ENCODE peak calls at places on chromosomes 4 and X, in six cellular contexts. G, C, P, T, D and E are unnamed samples.
A peak's percentile ranks its signal among the peaks of the same experiment; 100 is the strongest.

GRCh38 chrX:50088645-50089044 is 112.2 kb downstream of the AKAP4 start:
- DNase-seq in G (no peak), C (no peak), P (no peak), T (no peak), D (no peak), E (no peak)

GRCh38 chr4:80540785-80541469 is 205.4 kb downstream of the CFAP299 start:
- DNase-seq in G (no peak), C (no peak), P (peak; percentile 3), T (no peak), D (no peak), E (no peak)

GRCh38 chrX:114611018-114611619 is 27.2 kb downstream of the HTR2C start:
- DNase-seq in G (peak; percentile 68), C (no peak), P (no peak), T (peak; percentile 44), D (peak; percentile 9), E (peak; percentile 6)

GRCh38 chr4:19982556-19982955 is 269.1 kb upstream of the SLIT2 start:
- DNase-seq in G (no peak), C (no peak), P (no peak), T (no peak), D (no peak), E (no peak)

GRCh38 chr4:5863461-5864113 is 29.3 kb downstream of the CRMP1 start:
- DNase-seq in G (no peak), C (no peak), P (no peak), T (peak; percentile 87), D (peak; percentile 30), E (no peak)

GRCh38 chr4:156962551-156962974 is 9.0 kb downstream of the PDGFC start:
- DNase-seq in G (peak; percentile 53), C (no peak), P (no peak), T (no peak), D (no peak), E (no peak)

GRCh38 chrX:107715331-107716044 is 60.1 kb downstream of the TSC22D3 start:
- DNase-seq in G (peak; percentile 53), C (no peak), P (no peak), T (peak; percentile 30), D (no peak), E (no peak)

GRCh38 chrX:11269006-11269405 is 24.2 kb upstream of the AMELX start:
- DNase-seq in G (no peak), C (no peak), P (no peak), T (no peak), D (no peak), E (no peak)

GRCh38 chr4:7813674-7814073 is 126.0 kb downstream of the AFAP1 start:
- DNase-seq in G (no peak), C (no peak), P (no peak), T (no peak), D (no peak), E (no peak)

GRCh38 chr4:86942185-86942666 is 7.4 kb downstream of the AFF1 start:
- DNase-seq in G (no peak), C (no peak), P (no peak), T (peak; percentile 34), D (peak; percentile 27), E (peak; percentile 62)

GRCh38 chr4:99979872-99980271 is 29.8 kb upstream of the H2AZ1 start:
- DNase-seq in G (no peak), C (no peak), P (no peak), T (no peak), D (no peak), E (no peak)

GRCh38 chr4:174591243-174592021 is 69.1 kb upstream of the HPGD start:
- DNase-seq in G (no peak), C (no peak), P (no peak), T (peak; percentile 58), D (no peak), E (peak; percentile 51)

GRCh38 chrX:106170318-106170717 is 2.2 kb downstream of the PWWP3B start:
- DNase-seq in G (no peak), C (no peak), P (no peak), T (no peak), D (no peak), E (no peak)

GRCh38 chrX:93673869-93674271 is at the start of gene FAM133A:
- DNase-seq in G (no peak), C (no peak), P (no peak), T (no peak), D (no peak), E (no peak)

GRCh38 chr4:48173055-48173991 is 39.3 kb upstream of the TXK start:
- DNase-seq in G (no peak), C (no peak), P (no peak), T (peak; percentile 81), D (peak; percentile 41), E (peak; percentile 80)

GRCh38 chrX:37926700-37927099 is 79.3 kb upstream of the DYNLT3 start:
- DNase-seq in G (no peak), C (no peak), P (no peak), T (peak; percentile 42), D (peak; percentile 2), E (peak; percentile 23)

GRCh38 chrX:80216086-80216485 is 201.5 kb downstream of the TBX22 start:
- DNase-seq in G (no peak), C (no peak), P (no peak), T (peak; percentile 1), D (peak; percentile 0), E (no peak)

GRCh38 chr4:77190053-77190452 is 33.0 kb downstream of the CCNG2 start:
- DNase-seq in G (no peak), C (no peak), P (no peak), T (no peak), D (no peak), E (no peak)

GRCh38 chr4:59597536-59598232 is 1602.4 kb upstream of the ADGRL3 start:
- DNase-seq in G (no peak), C (no peak), P (no peak), T (no peak), D (no peak), E (no peak)

GRCh38 chr4:77073106-77073858 is 2.5 kb downstream of the CCNI start:
- DNase-seq in G (no peak), C (no peak), P (no peak), T (peak; percentile 31), D (no peak), E (peak; percentile 17)

GRCh38 chr4:148067307-148067916 is 335.5 kb downstream of the ARHGAP10 start:
- DNase-seq in G (no peak), C (no peak), P (no peak), T (no peak), D (no peak), E (no peak)

GRCh38 chr4:102620697-102621497 is 119.7 kb downstream of the NFKB1 start:
- DNase-seq in G (peak; percentile 66), C (no peak), P (no peak), T (peak; percentile 71), D (peak; percentile 62), E (peak; percentile 60)

GRCh38 chr4:188779586-188779985 is 640.3 kb downstream of the TRIML1 start:
- DNase-seq in G (no peak), C (no peak), P (no peak), T (no peak), D (no peak), E (no peak)

GRCh38 chr4:169485084-169485483 is 127.3 kb downstream of the NEK1 start:
- DNase-seq in G (no peak), C (no peak), P (no peak), T (no peak), D (no peak), E (no peak)

GRCh38 chr4:101527186-101527585 is 179.9 kb upstream of the PPP3CA start:
- DNase-seq in G (no peak), C (no peak), P (no peak), T (peak; percentile 23), D (no peak), E (no peak)

GRCh38 chr4:87007345-87008181 is 72.8 kb downstream of the AFF1 start:
- DNase-seq in G (peak; percentile 82), C (no peak), P (no peak), T (peak; percentile 68), D (no peak), E (peak; percentile 92)

GRCh38 chr4:76234679-76235044 is 16.9 kb upstream of the FAM47E start:
- DNase-seq in G (no peak), C (no peak), P (no peak), T (no peak), D (no peak), E (no peak)

GRCh38 chr4:26857278-26858034 is 3.2 kb upstream of the STIM2 start:
- DNase-seq in G (peak; percentile 96), C (peak; percentile 67), P (peak; percentile 76), T (peak; percentile 94), D (peak; percentile 47), E (peak; percentile 89)
- TF ChIP-seq POLR2A in G (peak; percentile 70), C (peak; percentile 83), P (peak; percentile 84), T (peak; percentile 90), D (peak; percentile 69), E (peak; percentile 84)

GRCh38 chr4:133148690-133149363 is at the start of gene PCDH10:
- DNase-seq in G (peak; percentile 72), C (no peak), P (no peak), T (no peak), D (peak; percentile 70), E (peak; percentile 87)
- TF ChIP-seq POLR2A in G (no peak), C (no peak), P (no peak), T (no peak), D (peak; percentile 15), E (no peak)

GRCh38 chrX:40736170-40736505 is 796 bp upstream of the MED14 start:
- DNase-seq in G (no peak), C (no peak), P (no peak), T (no peak), D (no peak), E (no peak)

GRCh38 chrX:40733691-40734090 is 1.7 kb downstream of the MED14 start:
- DNase-seq in G (no peak), C (no peak), P (no peak), T (no peak), D (no peak), E (peak; percentile 1)

GRCh38 chrX:40729923-40730584 is 5.3 kb downstream of the MED14 start:
- DNase-seq in G (no peak), C (no peak), P (no peak), T (peak; percentile 42), D (no peak), E (peak; percentile 27)

GRCh38 chrX:40734956-40735317 is 405 bp downstream of the MED14 start:
- DNase-seq in G (peak; percentile 62), C (no peak), P (no peak), T (peak; percentile 57), D (peak; percentile 21), E (peak; percentile 62)

GRCh38 chrX:40735318-40736169 is at the start of gene MED14:
- DNase-seq in G (peak; percentile 97), C (peak; percentile 76), P (peak; percentile 59), T (peak; percentile 94), D (peak; percentile 57), E (peak; percentile 95)
- TF ChIP-seq POLR2A in G (peak; percentile 81), C (peak; percentile 77), P (peak; percentile 87), T (peak; percentile 70), D (peak; percentile 32), E (peak; percentile 67)

DNA sequence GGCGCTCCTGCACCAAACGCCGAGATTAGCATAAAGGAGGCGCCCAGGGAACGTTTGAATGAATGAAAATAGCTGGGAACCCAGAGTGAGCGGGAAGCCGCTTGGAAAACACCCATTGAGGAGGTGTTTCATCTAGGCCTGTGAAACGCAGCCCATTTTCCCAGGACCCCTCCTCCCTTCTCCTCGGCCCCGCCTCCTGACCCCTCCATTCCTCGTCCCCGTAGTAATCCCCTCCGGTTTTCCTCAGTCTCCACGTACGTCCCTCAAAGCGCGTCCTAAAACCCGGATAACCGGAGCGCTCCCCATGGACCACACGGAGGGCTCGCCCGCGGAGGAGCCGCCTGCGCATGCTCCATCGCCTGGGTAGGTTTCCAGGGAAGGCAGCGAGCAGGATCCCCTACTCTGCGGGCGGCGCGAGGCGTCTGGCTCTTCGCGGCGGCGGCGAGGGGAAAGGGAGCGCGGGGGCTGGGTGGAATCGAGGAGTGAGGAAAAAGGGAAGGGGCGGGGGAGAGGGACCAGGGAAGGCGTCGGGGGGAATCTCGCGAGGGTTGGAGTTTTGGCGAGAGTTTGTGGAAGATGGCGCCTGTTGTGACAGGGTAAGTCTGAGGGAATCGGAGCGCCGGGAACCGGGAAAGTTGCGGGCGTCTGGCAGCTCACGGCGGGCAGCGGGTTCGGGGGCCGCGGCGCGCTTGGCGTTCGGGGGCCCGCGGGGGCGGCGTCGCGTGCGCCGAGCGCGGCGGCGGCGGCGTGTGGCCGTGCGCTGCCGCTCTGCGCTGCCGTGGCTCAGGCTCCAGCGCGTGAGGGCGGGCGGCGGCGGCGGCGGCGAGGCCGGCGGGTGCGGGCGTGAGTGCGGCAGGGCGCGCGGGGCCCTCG is at the start of gene RBPJ:
- DNase-seq in G (peak; percentile 94), C (peak; percentile 63), P (peak; percentile 59), T (peak; percentile 97), D (peak; percentile 65), E (peak; percentile 91)
- TF ChIP-seq POLR2A in G (peak; percentile 80), C (peak; percentile 79), P (peak; percentile 58), T (peak; percentile 50), D (peak; percentile 41), E (peak; percentile 53)